ENCODE peak calls at places on chromosomes 1 and 21, in seven cellular contexts. One of them, this sample, is unnamed.

GRCh38 chr21:46078322-46078981 is 19.5 kb upstream of the COL6A2 start:
- DNase-seq in mesothelial cell of epicardium: no peak
- DNase-seq in M059J: no peak
- DNase-seq in activated effector memory CD4-positive, alpha-beta T cell treated with Interleukin-2 at 50 U/mL for 16 hours: no peak
- DNase-seq in SHP77: no peak
- DNase-seq in progenitor cell of endocrine pancreas: peak; percentile 6
- DNase-seq in DMS53: peak; percentile 28
- DNase-seq in this sample: no peak

GRCh38 chr1:217333939-217334338 is 297.0 kb downstream of the GPATCH2 start:
- DNase-seq in mesothelial cell of epicardium: no peak
- DNase-seq in M059J: peak; percentile 3
- DNase-seq in activated effector memory CD4-positive, alpha-beta T cell treated with Interleukin-2 at 50 U/mL for 16 hours: no peak
- DNase-seq in SHP77: peak; percentile 55
- DNase-seq in progenitor cell of endocrine pancreas: no peak
- DNase-seq in DMS53: peak; percentile 77
- DNase-seq in this sample: no peak

GRCh38 chr1:88946845-88947244 is 45.6 kb downstream of the KYAT3 start:
- DNase-seq in mesothelial cell of epicardium: no peak
- DNase-seq in M059J: no peak
- DNase-seq in activated effector memory CD4-positive, alpha-beta T cell treated with Interleukin-2 at 50 U/mL for 16 hours: no peak
- DNase-seq in SHP77: no peak
- DNase-seq in progenitor cell of endocrine pancreas: no peak
- DNase-seq in DMS53: peak; percentile 66
- DNase-seq in this sample: no peak

GRCh38 chr1:68994096-68994495 is 497.2 kb upstream of the DEPDC1 start:
- DNase-seq in mesothelial cell of epicardium: no peak
- DNase-seq in M059J: no peak
- DNase-seq in activated effector memory CD4-positive, alpha-beta T cell treated with Interleukin-2 at 50 U/mL for 16 hours: no peak
- DNase-seq in SHP77: no peak
- DNase-seq in progenitor cell of endocrine pancreas: no peak
- DNase-seq in DMS53: no peak
- DNase-seq in this sample: no peak

GRCh38 chr1:229059671-229060079 is 211.2 kb upstream of the RAB4A start:
- DNase-seq in mesothelial cell of epicardium: no peak
- DNase-seq in M059J: peak; percentile 2
- DNase-seq in activated effector memory CD4-positive, alpha-beta T cell treated with Interleukin-2 at 50 U/mL for 16 hours: no peak
- DNase-seq in SHP77: no peak
- DNase-seq in progenitor cell of endocrine pancreas: no peak
- DNase-seq in DMS53: no peak
- DNase-seq in this sample: peak; percentile 78

GRCh38 chr1:66360285-66360724 is 173.6 kb upstream of the SGIP1 start:
- DNase-seq in mesothelial cell of epicardium: no peak
- DNase-seq in M059J: no peak
- DNase-seq in activated effector memory CD4-positive, alpha-beta T cell treated with Interleukin-2 at 50 U/mL for 16 hours: no peak
- DNase-seq in SHP77: no peak
- DNase-seq in progenitor cell of endocrine pancreas: no peak
- DNase-seq in DMS53: no peak
- DNase-seq in this sample: no peak

GRCh38 chr1:183058835-183059234 is 35.6 kb downstream of the LAMC1 start:
- DNase-seq in mesothelial cell of epicardium: no peak
- DNase-seq in M059J: peak; percentile 37
- DNase-seq in activated effector memory CD4-positive, alpha-beta T cell treated with Interleukin-2 at 50 U/mL for 16 hours: no peak
- DNase-seq in SHP77: no peak
- DNase-seq in progenitor cell of endocrine pancreas: no peak
- DNase-seq in DMS53: peak; percentile 17
- DNase-seq in this sample: no peak

GRCh38 chr1:159781992-159782391 is 1.2 kb downstream of the DUSP23 start:
- DNase-seq in mesothelial cell of epicardium: no peak
- DNase-seq in M059J: no peak
- DNase-seq in activated effector memory CD4-positive, alpha-beta T cell treated with Interleukin-2 at 50 U/mL for 16 hours: no peak
- DNase-seq in SHP77: no peak
- DNase-seq in progenitor cell of endocrine pancreas: no peak
- DNase-seq in DMS53: no peak
- DNase-seq in this sample: no peak

GRCh38 chr1:31421404-31422040 is 8.5 kb downstream of the SERINC2 start:
- DNase-seq in mesothelial cell of epicardium: no peak
- DNase-seq in M059J: peak; percentile 42
- DNase-seq in activated effector memory CD4-positive, alpha-beta T cell treated with Interleukin-2 at 50 U/mL for 16 hours: no peak
- DNase-seq in SHP77: peak; percentile 48
- DNase-seq in progenitor cell of endocrine pancreas: no peak
- DNase-seq in DMS53: peak; percentile 54
- DNase-seq in this sample: no peak

GRCh38 chr1:157105988-157106812 is 6.6 kb upstream of the ETV3L start:
- DNase-seq in mesothelial cell of epicardium: no peak
- DNase-seq in M059J: peak; percentile 87
- DNase-seq in activated effector memory CD4-positive, alpha-beta T cell treated with Interleukin-2 at 50 U/mL for 16 hours: no peak
- DNase-seq in SHP77: peak; percentile 22
- DNase-seq in progenitor cell of endocrine pancreas: no peak
- DNase-seq in DMS53: peak; percentile 58
- DNase-seq in this sample: no peak

GRCh38 chr1:48673725-48674124 is 103.0 kb downstream of the BEND5 start:
- DNase-seq in mesothelial cell of epicardium: no peak
- DNase-seq in M059J: peak; percentile 14
- DNase-seq in activated effector memory CD4-positive, alpha-beta T cell treated with Interleukin-2 at 50 U/mL for 16 hours: no peak
- DNase-seq in SHP77: no peak
- DNase-seq in progenitor cell of endocrine pancreas: no peak
- DNase-seq in DMS53: peak; percentile 61
- DNase-seq in this sample: no peak

GRCh38 chr21:32184059-32184458 is 94.8 kb downstream of the MIS18A start:
- DNase-seq in mesothelial cell of epicardium: no peak
- DNase-seq in M059J: no peak
- DNase-seq in activated effector memory CD4-positive, alpha-beta T cell treated with Interleukin-2 at 50 U/mL for 16 hours: no peak
- DNase-seq in SHP77: no peak
- DNase-seq in progenitor cell of endocrine pancreas: no peak
- DNase-seq in DMS53: no peak
- DNase-seq in this sample: no peak

GRCh38 chr1:11178021-11179015 is 10.8 kb upstream of the ANGPTL7 start:
- DNase-seq in mesothelial cell of epicardium: no peak
- DNase-seq in M059J: peak; percentile 83
- DNase-seq in activated effector memory CD4-positive, alpha-beta T cell treated with Interleukin-2 at 50 U/mL for 16 hours: no peak
- DNase-seq in SHP77: no peak
- DNase-seq in progenitor cell of endocrine pancreas: no peak
- DNase-seq in DMS53: no peak
- DNase-seq in this sample: no peak

This sample was measured in right lobe of liver.